ENCODE peak calls at places on chromosomes 16 and 17, in six cellular contexts. Z is CD4-positive, alpha-beta T cell; E is tibial artery; G is BE2C; R is prostate gland; M is bronchial epithelial cell. P is an unnamed sample.

GRCh38 chr16:30511509-30511908 is 14.9 kb downstream of the ZNF768 start:
- DNase-seq in Z (no peak), E (no peak), G (no peak), R (no peak), M (no peak), P (no peak)

GRCh38 chr16:68445458-68445857 is 2.9 kb downstream of the SMPD3 start:
- DNase-seq in Z (no peak), E (no peak), G (peak), R (no peak), M (peak), P (peak)

GRCh38 chr17:64061157-64061898 is 40.9 kb upstream of the ICAM2 start:
- DNase-seq in Z (no peak), E (no peak), G (no peak), R (no peak), M (peak), P (no peak)

GRCh38 chr16:56480776-56481467 is 29.6 kb downstream of the OGFOD1 start:
- DNase-seq in Z (no peak), E (no peak), G (no peak), R (no peak), M (no peak), P (no peak)

GRCh38 chr17:21282231-21282630 is 2.3 kb upstream of the MAP2K3 start:
- DNase-seq in Z (no peak), E (peak), G (no peak), R (no peak), M (peak), P (no peak)

GRCh38 chr17:7309628-7310027 is 2.2 kb downstream of the EIF5A start:
- DNase-seq in Z (no peak), E (no peak), G (no peak), R (no peak), M (no peak), P (no peak)

GRCh38 chr16:31072540-31073072 is 1.4 kb downstream of the ZNF668 start:
- DNase-seq in Z (no peak), E (no peak), G (no peak), R (no peak), M (peak), P (no peak)

GRCh38 chr16:71214771-71215381 is 15.6 kb downstream of the HYDIN start:
- DNase-seq in Z (no peak), E (no peak), G (no peak), R (no peak), M (peak), P (no peak)

GRCh38 chr16:57533618-57534336 is 2.6 kb downstream of the CCDC102A start:
- DNase-seq in Z (peak), E (no peak), G (peak), R (no peak), M (no peak), P (no peak)

GRCh38 chr17:74848656-74849399 is 10.9 kb downstream of the GRIN2C start:
- DNase-seq in Z (no peak), E (no peak), G (no peak), R (no peak), M (no peak), P (no peak)

GRCh38 chr17:35294756-35295155 is 51.9 kb downstream of the SLFN5 start:
- DNase-seq in Z (no peak), E (no peak), G (no peak), R (no peak), M (no peak), P (no peak)

GRCh38 chr17:37179893-37180292 is 195.9 kb upstream of the C17orf78 start:
- DNase-seq in Z (no peak), E (no peak), G (no peak), R (no peak), M (peak), P (no peak)

GRCh38 chr17:78716814-78717393 is 65.2 kb downstream of the CYTH1 start:
- DNase-seq in Z (no peak), E (peak), G (peak), R (peak), M (peak), P (no peak)

GRCh38 chr16:57628008-57628781 is at the start of gene ADGRG1:
- DNase-seq in Z (no peak), E (peak), G (peak), R (peak), M (peak), P (peak)

GRCh38 chr16:30979170-30980067 is 5.6 kb upstream of the HSD3B7 start:
- DNase-seq in Z (no peak), E (no peak), G (no peak), R (no peak), M (no peak), P (no peak)

GRCh38 chr16:83728518-83728917 is 79.3 kb upstream of the HSBP1 start:
- DNase-seq in Z (no peak), E (no peak), G (no peak), R (peak), M (no peak), P (no peak)

GRCh38 chr16:278863-279366 is 1.5 kb upstream of the ARHGDIG start:
- DNase-seq in Z (no peak), E (no peak), G (peak), R (no peak), M (peak), P (no peak)

GRCh38 chr16:3589441-3589921 is 12.3 kb upstream of the NLRC3 start:
- DNase-seq in Z (no peak), E (no peak), G (no peak), R (no peak), M (no peak), P (peak)

GRCh38 chr17:62827722-62828498 is 19.8 kb upstream of the MARCHF10 start:
- DNase-seq in Z (no peak), E (no peak), G (peak), R (no peak), M (no peak), P (no peak)

GRCh38 chr17:78355045-78355641 is 4.7 kb downstream of the SOCS3 start:
- DNase-seq in Z (peak), E (no peak), G (no peak), R (no peak), M (no peak), P (no peak)

GRCh38 chr17:39114744-39115534 is 36.5 kb downstream of the PLXDC1 start:
- DNase-seq in Z (no peak), E (no peak), G (no peak), R (no peak), M (no peak), P (no peak)

GRCh38 chr17:64115043-64115698 is 14.8 kb downstream of the ERN1 start:
- DNase-seq in Z (no peak), E (no peak), G (no peak), R (peak), M (peak), P (no peak)

GRCh38 chr17:7004398-7005253 is 7.8 kb upstream of the RNASEK start:
- DNase-seq in Z (no peak), E (no peak), G (no peak), R (peak), M (peak), P (no peak)

GRCh38 chr16:57669476-57670162 is 1.5 kb downstream of the ADGRG3 start:
- DNase-seq in Z (no peak), E (no peak), G (no peak), R (no peak), M (no peak), P (no peak)

GRCh38 chr17:42844271-42844670 is at the start of gene AOC2:
- DNase-seq in Z (no peak), E (no peak), G (no peak), R (no peak), M (no peak), P (no peak)

GRCh38 chr17:50214986-50215730 is 13.7 kb upstream of the COL1A1 start:
- DNase-seq in Z (no peak), E (peak), G (no peak), R (no peak), M (peak), P (no peak)

GRCh38 chr16:23333034-23333579 is 31.0 kb downstream of the SCNN1B start:
- DNase-seq in Z (no peak), E (no peak), G (no peak), R (no peak), M (no peak), P (no peak)

GRCh38 chr17:67689534-67690177 is 28.1 kb upstream of the NOL11 start:
- DNase-seq in Z (peak), E (peak), G (peak), R (peak), M (peak), P (no peak)

GRCh38 chr16:58533751-58534470 is 18.6 kb downstream of the SETD6 start:
- DNase-seq in Z (no peak), E (no peak), G (no peak), R (no peak), M (no peak), P (no peak)

GRCh38 chr17:75241143-75241430 is 20.3 kb downstream of the GGA3 start:
- DNase-seq in Z (no peak), E (no peak), G (no peak), R (no peak), M (no peak), P (no peak)

GRCh38 chr17:74394977-74395376 is 27.7 kb downstream of the GPR142 start:
- DNase-seq in Z (no peak), E (no peak), G (peak), R (peak), M (no peak), P (no peak)

GRCh38 chr16:89922884-89923639 is at the start of gene TUBB3:
- DNase-seq in Z (no peak), E (no peak), G (peak), R (peak), M (peak), P (no peak)

GRCh38 chr17:29376667-29377268 is 13.4 kb upstream of the TAOK1 start:
- DNase-seq in Z (no peak), E (no peak), G (peak), R (no peak), M (peak), P (no peak)

GRCh38 chr17:81409190-81409935 is 14.1 kb downstream of the BAHCC1 start:
- DNase-seq in Z (no peak), E (no peak), G (peak), R (no peak), M (no peak), P (no peak)

GRCh38 chr17:17416007-17416399 is 60.8 kb upstream of the MED9 start:
- DNase-seq in Z (no peak), E (no peak), G (peak), R (no peak), M (peak), P (no peak)

GRCh38 chr17:19363114-19363438 is 553 bp upstream of the B9D1 start:
- DNase-seq in Z (no peak), E (no peak), G (no peak), R (no peak), M (no peak), P (no peak)
- TF ChIP-seq CTCF in Z (peak), E (no peak), G (no peak), R (no peak), M (no peak), P (peak)

GRCh38 chr17:16354585-16354984 is 1.3 kb upstream of the CENPV start:
- DNase-seq in Z (no peak), E (no peak), G (no peak), R (no peak), M (no peak), P (no peak)

GRCh38 chr17:16352303-16352837 is 899 bp downstream of the CENPV start:
- DNase-seq in Z (no peak), E (no peak), G (peak), R (no peak), M (no peak), P (no peak)

GRCh38 chr17:16353702-16354174 is 469 bp upstream of the CENPV start:
- DNase-seq in Z (no peak), E (no peak), G (no peak), R (no peak), M (no peak), P (no peak)

GRCh38 chr17:16351831-16352230 is 1.4 kb downstream of the CENPV start:
- DNase-seq in Z (no peak), E (no peak), G (no peak), R (no peak), M (peak), P (no peak)

GRCh38 chr17:16352838-16353701 is at the start of gene CENPV:
- DNase-seq in Z (peak), E (no peak), G (peak), R (peak), M (no peak), P (no peak)
- TF ChIP-seq CTCF in Z (no peak), E (peak), G (no peak), R (peak), M (peak), P (peak)

GRCh38 chr17:10352866-10353265 is 19.9 kb downstream of the MYH13 start:
- DNase-seq in Z (no peak), E (no peak), G (no peak), R (no peak), M (no peak), P (no peak)

DNA sequence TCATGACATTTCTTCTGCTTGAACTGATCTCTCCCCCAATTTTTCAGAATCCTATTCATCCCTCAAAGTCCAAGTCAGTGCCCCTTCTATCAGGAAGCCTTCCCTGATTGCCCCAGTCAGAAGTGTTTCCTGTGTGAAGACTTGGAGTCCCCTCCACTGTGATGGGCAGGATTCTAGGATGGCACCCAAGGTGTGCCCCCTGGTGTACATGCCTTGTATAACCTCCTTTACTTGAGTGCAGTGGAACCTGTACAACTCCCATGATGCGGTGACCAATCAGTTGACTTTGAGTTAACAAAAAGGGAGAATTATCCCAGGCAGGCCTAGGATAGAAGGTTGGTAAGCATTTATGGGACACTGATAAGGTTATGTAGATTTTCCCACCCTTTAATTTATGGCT is 23.4 kb downstream of the MYH13 start:
- DNase-seq in Z (no peak), E (no peak), G (no peak), R (no peak), M (no peak), P (no peak)
- TF ChIP-seq CTCF in Z (no peak), E (no peak), G (no peak), R (no peak), M (no peak), P (peak)

DNA sequence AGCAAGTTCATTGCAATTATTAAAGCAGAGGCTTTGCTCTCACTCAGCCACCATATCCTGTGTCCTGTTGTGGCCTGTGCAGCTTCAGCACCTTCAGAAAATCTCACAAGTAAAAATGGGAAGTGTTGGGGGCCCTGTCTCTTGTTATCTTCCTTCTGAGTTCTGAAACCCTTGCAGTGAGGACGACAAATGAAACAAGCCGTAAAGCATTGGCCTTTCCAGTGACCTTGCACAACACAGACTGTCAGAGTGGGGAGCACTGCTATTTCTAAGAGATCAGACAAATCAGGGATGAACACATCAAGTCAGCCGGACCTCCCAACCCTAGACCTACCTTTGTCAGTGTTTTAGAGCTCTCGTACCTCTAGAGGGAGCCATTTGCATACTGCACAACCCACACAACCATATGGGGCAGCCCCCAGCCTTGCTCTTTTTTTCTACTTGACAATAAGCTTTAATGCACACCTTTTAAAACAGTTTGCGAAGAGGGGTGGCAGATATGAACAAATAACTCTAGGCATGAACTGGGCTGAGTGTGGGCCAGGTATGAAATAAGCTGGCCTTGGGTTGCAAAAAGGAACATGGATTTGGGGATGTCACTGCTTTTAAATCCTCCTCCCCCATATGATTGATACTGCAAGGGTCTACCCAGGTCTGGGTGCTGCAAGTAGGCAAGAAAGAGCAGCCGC is 89.8 kb downstream of the KATNIP start:
- DNase-seq in Z (no peak), E (no peak), G (peak), R (peak), M (peak), P (no peak)
- TF ChIP-seq CTCF in Z (no peak), E (peak), G (peak), R (peak), M (peak), P (peak)

DNA sequence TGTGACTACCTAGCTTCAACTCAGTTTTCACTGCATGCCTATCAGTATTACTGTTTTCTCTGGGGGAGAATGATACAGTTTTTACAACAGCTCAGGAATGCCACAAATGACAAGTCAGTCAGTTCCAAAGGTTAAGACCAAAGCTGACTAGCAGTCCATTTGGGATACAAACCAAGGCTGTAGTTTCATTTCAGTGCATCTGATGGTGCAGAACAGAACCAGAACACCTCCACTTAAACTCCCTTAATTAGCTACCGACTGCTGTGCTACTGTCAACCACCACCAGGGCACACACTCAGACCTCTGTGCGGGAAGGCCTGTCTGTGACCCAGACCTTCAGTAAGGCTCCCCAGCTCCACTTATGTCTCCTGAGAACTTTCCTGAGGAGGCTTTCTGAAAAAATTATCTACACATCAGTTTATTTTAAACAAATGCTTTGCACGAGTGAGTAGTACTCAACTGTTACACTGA is 20.4 kb downstream of the NFE2L1 start:
- DNase-seq in Z (no peak), E (no peak), G (peak), R (no peak), M (no peak), P (no peak)
- TF ChIP-seq CTCF in Z (no peak), E (peak), G (peak), R (no peak), M (peak), P (no peak)

DNA sequence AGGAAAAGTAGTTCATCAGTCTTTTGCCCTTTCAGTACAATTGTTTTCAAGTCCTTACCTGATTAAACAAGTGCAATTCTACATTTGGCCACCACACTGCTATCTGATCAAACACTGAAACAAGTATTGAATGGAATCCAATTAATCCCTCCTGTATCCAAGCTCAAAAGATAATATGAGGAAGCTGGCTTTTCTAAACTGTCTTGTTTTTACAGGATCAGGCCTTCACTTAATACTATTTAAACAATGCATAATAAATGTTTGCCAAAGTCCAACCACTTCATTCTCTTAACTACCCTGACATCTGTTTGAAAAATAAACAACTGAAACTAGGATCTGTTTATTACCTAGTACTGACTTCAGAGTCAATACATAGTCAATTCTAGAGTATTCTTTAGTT is 131.6 kb downstream of the MRTFB start:
- DNase-seq in Z (no peak), E (no peak), G (no peak), R (peak), M (peak), P (no peak)
- TF ChIP-seq CTCF in Z (no peak), E (peak), G (peak), R (peak), M (peak), P (no peak)

GRCh38 chr17:82917656-82918345 is 78.0 kb upstream of the ZNF750 start:
- DNase-seq in Z (no peak), E (no peak), G (peak), R (no peak), M (peak), P (no peak)
- TF ChIP-seq CTCF in Z (peak), E (no peak), G (peak), R (peak), M (peak), P (peak)

GRCh38 chr16:2027024-2028010 is 615 bp downstream of the NHERF2 start:
- DNase-seq in Z (no peak), E (no peak), G (no peak), R (no peak), M (peak), P (no peak)
- TF ChIP-seq CTCF in Z (no peak), E (no peak), G (no peak), R (no peak), M (no peak), P (no peak)